ENCODE peak calls at places on chromosomes 4 and X, in nine cellular contexts. D is pancreas, A is heart left ventricle, F is colonic mucosa, L is dorsolateral prefrontal cortex, Y is PC-9, C is body of pancreas, J is A673, I is cardiac muscle cell. Z is an unnamed sample.

GRCh38 chr4:150942539-150942938 is 72.5 kb downstream of the LRBA start:
- DNase-seq in D (no peak), A (no peak), F (no peak), L (no peak), Y (no peak), C (no peak), J (no peak), I (no peak), Z (no peak)

GRCh38 chr4:81257021-81257420 is 42.0 kb upstream of the PRKG2 start:
- DNase-seq in D (no peak), A (no peak), F (no peak), L (no peak), Y (no peak), C (no peak), J (no peak), I (no peak), Z (peak; percentile 13)

GRCh38 chrX:74656079-74656745 is 41.8 kb upstream of the RLIM start:
- DNase-seq in D (no peak), A (no peak), F (no peak), L (no peak), Y (no peak), C (no peak), J (no peak), I (no peak), Z (no peak)

GRCh38 chr4:52751349-52751911 is at the start of gene ERVMER34-1:
- DNase-seq in D (peak; percentile 84), A (peak; percentile 48), F (peak; percentile 79), L (peak; percentile 56), Y (peak; percentile 63), C (peak; percentile 85), J (peak; percentile 7), I (peak; percentile 83), Z (no peak)

GRCh38 chr4:13833171-13833804 is 205.8 kb upstream of the BOD1L1 start:
- DNase-seq in D (no peak), A (no peak), F (no peak), L (no peak), Y (no peak), C (no peak), J (no peak), I (peak; percentile 35), Z (no peak)

GRCh38 chr4:3387154-3387942 is 54.4 kb upstream of the HGFAC start:
- DNase-seq in D (no peak), A (no peak), F (no peak), L (no peak), Y (no peak), C (no peak), J (no peak), I (no peak), Z (no peak)

GRCh38 chr4:105181259-105181658 is 34.6 kb downstream of the TET2 start:
- DNase-seq in D (no peak), A (no peak), F (no peak), L (no peak), Y (no peak), C (no peak), J (peak; percentile 17), I (no peak), Z (no peak)

GRCh38 chr4:1793496-1793840 is 375 bp downstream of the FGFR3 start:
- DNase-seq in D (no peak), A (peak; percentile 66), F (peak; percentile 77), L (no peak), Y (peak; percentile 35), C (peak; percentile 58), J (peak; percentile 65), I (peak; percentile 63), Z (no peak)

GRCh38 chr4:52572936-52573485 is 86.1 kb downstream of the USP46 start:
- DNase-seq in D (no peak), A (no peak), F (no peak), L (no peak), Y (no peak), C (no peak), J (no peak), I (no peak), Z (peak; percentile 65)

GRCh38 chrX:154426916-154427792 is 1.3 kb upstream of the ATP6AP1 start:
- DNase-seq in D (no peak), A (no peak), F (no peak), L (no peak), Y (no peak), C (no peak), J (no peak), I (no peak), Z (no peak)

GRCh38 chrX:132292753-132293152 is 73.5 kb upstream of the RAP2C start:
- DNase-seq in D (peak; percentile 33), A (peak; percentile 10), F (peak; percentile 24), L (no peak), Y (peak; percentile 21), C (peak; percentile 23), J (peak; percentile 63), I (peak; percentile 73), Z (peak; percentile 15)

DNA sequence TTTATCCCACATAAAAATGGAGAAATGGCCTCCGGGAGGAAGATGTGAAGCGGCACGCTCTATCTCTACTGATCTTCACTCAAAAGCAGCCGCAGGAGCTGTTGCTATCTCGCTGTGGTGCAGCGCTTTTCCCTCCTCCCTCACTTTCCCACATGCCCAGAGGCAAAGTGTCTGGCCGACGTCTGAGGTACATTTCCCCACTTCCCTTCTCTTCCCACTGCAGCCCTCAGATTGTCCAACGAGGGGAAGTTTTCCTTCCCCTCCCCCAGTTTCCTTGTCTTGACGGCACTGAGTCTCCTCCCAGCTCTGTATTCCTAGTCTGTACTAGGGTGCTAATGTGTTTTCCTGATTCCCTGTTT is 662 bp upstream of the COL25A1 start:
- DNase-seq in D (no peak), A (peak; percentile 15), F (no peak), L (no peak), Y (no peak), C (peak; percentile 13), J (peak; percentile 46), I (no peak), Z (no peak)
- H3K4me3 ChIP-seq in D (peak overlapping the region; percentile 18), A (peak overlapping the region; percentile 62), F (peak overlapping the region; percentile 37), L (peak overlapping the region; percentile 71), Y (no peak overlapping the region), C (no peak overlapping the region), J (peak overlapping the region; percentile 60), I (peak overlapping the region; percentile 56), Z (peak overlapping the region; percentile 55)

GRCh38 chrX:78105944-78106650 is 2.0 kb downstream of the PGK1 start:
- DNase-seq in D (no peak), A (no peak), F (peak; percentile 20), L (no peak), Y (no peak), C (no peak), J (no peak), I (no peak), Z (no peak)
- H3K27ac ChIP-seq in D (no peak overlapping the region), A (peak overlapping the region; percentile 96), F (no peak overlapping the region), L (peak overlapping the region; percentile 93), Y (no peak overlapping the region), C (no peak overlapping the region), J (peak overlapping the region; percentile 88), I (peak overlapping the region; percentile 42), Z (no peak overlapping the region)

GRCh38 chr4:44448548-44449443 is at the start of gene KCTD8:
- DNase-seq in D (peak; percentile 73), A (peak; percentile 73), F (peak; percentile 76), L (peak; percentile 96), Y (peak; percentile 27), C (peak; percentile 84), J (peak; percentile 92), I (peak; percentile 95), Z (peak; percentile 3)
- TF ChIP-seq CTCF in D (peak; percentile 44), A (peak; percentile 72), F (peak; percentile 44), L (peak; percentile 83), Y (peak; percentile 61), C (peak; percentile 64), J (peak; percentile 81), I (peak; percentile 72), Z (peak; percentile 64)

GRCh38 chr4:140344111-140344510 is 29.3 kb upstream of the SCOC start:
- DNase-seq in D (peak; percentile 30), A (no peak), F (no peak), L (no peak), Y (no peak), C (peak; percentile 47), J (no peak), I (no peak), Z (no peak)

GRCh38 chr4:140342620-140343019 is 30.8 kb upstream of the SCOC start:
- DNase-seq in D (peak; percentile 18), A (no peak), F (no peak), L (no peak), Y (no peak), C (peak; percentile 30), J (no peak), I (no peak), Z (no peak)

GRCh38 chr4:140346136-140346535 is 27.3 kb upstream of the SCOC start:
- DNase-seq in D (no peak), A (no peak), F (no peak), L (no peak), Y (no peak), C (peak; percentile 31), J (no peak), I (no peak), Z (no peak)

GRCh38 chr4:140344621-140345020 is 28.8 kb upstream of the SCOC start:
- DNase-seq in D (peak; percentile 57), A (no peak), F (no peak), L (peak; percentile 56), Y (no peak), C (peak; percentile 61), J (no peak), I (no peak), Z (no peak)

GRCh38 chr4:140343303-140343702 is 30.1 kb upstream of the SCOC start:
- DNase-seq in D (peak; percentile 93), A (no peak), F (peak; percentile 93), L (no peak), Y (peak; percentile 59), C (peak; percentile 93), J (peak; percentile 17), I (no peak), Z (no peak)
- H3K4me3 ChIP-seq in D (no peak overlapping the region), A (no peak overlapping the region), F (no peak overlapping the region), L (no peak overlapping the region), Y (no peak overlapping the region), C (no peak overlapping the region), J (no peak overlapping the region), I (no peak overlapping the region), Z (no peak overlapping the region)